ENCODE peak calls at places on chromosome 9, in ten cellular contexts. B is ovary, E is HCT116, T is spleen, P is stomach, D is gastrocnemius medialis, O is A549, R is vagina, J is transverse colon, H is body of pancreas. S is an unnamed sample.

GRCh38 chr9:13110766-13111400 is 168.6 kb downstream of the MPDZ start:
- DNase-seq in B (peak; percentile 44), T (no peak), H (peak; percentile 62), O (no peak), R (no peak), D (peak; percentile 10), P (peak; percentile 44), J (no peak), E (no peak), S (peak; percentile 36)

GRCh38 chr9:82679488-82679887 is 383.5 kb downstream of the RASEF start:
- DNase-seq in D (no peak), P (no peak), T (no peak), H (no peak), B (no peak), R (no peak), J (no peak), O (no peak), E (no peak), S (no peak)

GRCh38 chr9:104879555-104880318 is 48.2 kb downstream of the ABCA1 start:
- DNase-seq in E (no peak), D (no peak), P (no peak), B (no peak), R (no peak), T (no peak), J (no peak), O (no peak), H (no peak), S (no peak)

GRCh38 chr9:3329361-3329760 is 196.4 kb downstream of the RFX3 start:
- DNase-seq in H (no peak), B (no peak), T (no peak), R (no peak), P (no peak), J (no peak), O (no peak), D (no peak), E (no peak), S (no peak)

GRCh38 chr9:18189876-18190670 is 283.9 kb upstream of the ADAMTSL1 start:
- DNase-seq in H (no peak), J (no peak), T (no peak), E (no peak), D (no peak), R (no peak), P (no peak), B (no peak), O (no peak), S (no peak)

GRCh38 chr9:132627120-132627519 is 42.7 kb downstream of the DDX31 start:
- DNase-seq in B (no peak), P (peak; percentile 43), D (no peak), J (peak; percentile 40), E (no peak), R (no peak), H (no peak), O (peak; percentile 11), T (no peak), S (no peak)

GRCh38 chr9:70406446-70406862 is 8.0 kb downstream of the KLF9 start:
- DNase-seq in J (peak; percentile 33), D (no peak), T (no peak), E (no peak), P (no peak), H (no peak), B (no peak), O (no peak), R (no peak), S (no peak)

GRCh38 chr9:93346240-93347112 is 105.0 kb upstream of the FAM120A start:
- DNase-seq in E (no peak), B (no peak), T (no peak), R (no peak), D (no peak), H (no peak), P (no peak), O (no peak), J (no peak), S (no peak)

GRCh38 chr9:35903049-35903448 is 3.0 kb upstream of the HRCT1 start:
- DNase-seq in E (peak; percentile 48), B (no peak), J (no peak), D (no peak), P (no peak), H (peak; percentile 40), O (peak; percentile 79), T (no peak), R (no peak), S (peak; percentile 37)

GRCh38 chr9:97831843-97832636 is 21.0 kb upstream of the FOXE1 start:
- DNase-seq in R (no peak), O (no peak), T (no peak), D (no peak), P (no peak), E (no peak), B (no peak), H (no peak), J (no peak), S (no peak)

GRCh38 chr9:18182636-18183035 is 291.3 kb upstream of the ADAMTSL1 start:
- DNase-seq in E (no peak), P (no peak), B (no peak), T (no peak), H (no peak), R (no peak), J (peak; percentile 53), D (no peak), O (no peak), S (no peak)

GRCh38 chr9:35560625-35561337 is 44.3 kb upstream of the TESK1 start:
- DNase-seq in H (no peak), T (no peak), D (peak; percentile 72), E (no peak), P (no peak), R (no peak), J (no peak), O (no peak), B (no peak), S (no peak)

DNA sequence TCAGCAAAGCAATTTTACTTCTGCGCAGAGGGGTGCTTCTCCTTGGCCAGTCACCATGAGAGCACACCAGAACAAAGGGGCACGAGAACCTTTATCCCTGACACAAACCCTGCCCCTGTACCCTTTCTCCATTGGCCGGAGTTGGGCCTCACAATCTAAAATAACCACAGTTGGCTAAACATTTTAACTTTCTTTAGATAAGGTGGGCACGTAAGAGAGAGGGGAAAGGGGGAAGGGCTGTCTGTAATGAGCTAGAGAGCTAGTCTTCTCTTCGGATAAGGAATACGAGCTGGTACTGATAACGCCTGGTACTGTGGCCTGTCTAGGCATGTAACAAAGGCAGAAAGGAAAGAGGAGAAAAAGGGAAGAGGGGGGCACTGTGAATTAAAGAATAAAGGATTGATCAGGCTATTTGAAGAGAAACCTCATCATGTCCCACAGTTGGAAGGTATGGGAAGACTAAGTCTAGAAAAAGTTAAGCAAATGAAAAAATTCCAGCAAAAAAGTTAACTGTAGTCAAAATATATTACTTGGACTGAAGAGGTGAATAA is 1.8 kb upstream of the IARS1 start:
- DNase-seq in R (no peak), P (peak; percentile 27), H (no peak), J (no peak), T (no peak), E (no peak), B (no peak), D (no peak), O (no peak), S (no peak)
- TF ChIP-seq POLR2A in R (no peak), P (no peak), H (no peak), J (no peak), T (no peak), E (no peak), B (no peak), D (no peak), O (no peak), S (no peak)

GRCh38 chr9:2178034-2178734 is 163.0 kb downstream of the SMARCA2 start:
- DNase-seq in D (no peak), O (no peak), E (no peak), H (no peak), R (no peak), B (no peak), T (no peak), P (no peak), J (no peak), S (no peak)

GRCh38 chr9:2180704-2181103 is 165.6 kb downstream of the SMARCA2 start:
- DNase-seq in R (no peak), O (no peak), E (no peak), B (no peak), T (no peak), J (no peak), H (no peak), P (no peak), D (no peak), S (no peak)

GRCh38 chr9:2180171-2180570 is 165.0 kb downstream of the SMARCA2 start:
- DNase-seq in O (no peak), J (no peak), H (no peak), P (no peak), E (no peak), R (no peak), T (no peak), D (no peak), B (no peak), S (no peak)

GRCh38 chr9:2181794-2182193 is 166.6 kb downstream of the SMARCA2 start:
- DNase-seq in B (no peak), R (no peak), P (peak; percentile 32), E (peak; percentile 12), O (peak; percentile 34), D (peak; percentile 26), J (peak; percentile 17), H (peak; percentile 50), T (no peak), S (peak; percentile 26)

GRCh38 chr9:2179557-2179956 is 164.4 kb downstream of the SMARCA2 start:
- DNase-seq in E (no peak), R (no peak), O (no peak), D (no peak), P (no peak), J (no peak), B (no peak), T (no peak), H (no peak), S (no peak)
- H3K4me3 ChIP-seq in E (no peak overlapping the region), R (no peak overlapping the region), O (no peak overlapping the region), D (no peak overlapping the region), P (no peak overlapping the region), J (no peak overlapping the region), B (no peak overlapping the region), T (no peak overlapping the region), H (no peak overlapping the region), S (no peak overlapping the region)

DNA sequence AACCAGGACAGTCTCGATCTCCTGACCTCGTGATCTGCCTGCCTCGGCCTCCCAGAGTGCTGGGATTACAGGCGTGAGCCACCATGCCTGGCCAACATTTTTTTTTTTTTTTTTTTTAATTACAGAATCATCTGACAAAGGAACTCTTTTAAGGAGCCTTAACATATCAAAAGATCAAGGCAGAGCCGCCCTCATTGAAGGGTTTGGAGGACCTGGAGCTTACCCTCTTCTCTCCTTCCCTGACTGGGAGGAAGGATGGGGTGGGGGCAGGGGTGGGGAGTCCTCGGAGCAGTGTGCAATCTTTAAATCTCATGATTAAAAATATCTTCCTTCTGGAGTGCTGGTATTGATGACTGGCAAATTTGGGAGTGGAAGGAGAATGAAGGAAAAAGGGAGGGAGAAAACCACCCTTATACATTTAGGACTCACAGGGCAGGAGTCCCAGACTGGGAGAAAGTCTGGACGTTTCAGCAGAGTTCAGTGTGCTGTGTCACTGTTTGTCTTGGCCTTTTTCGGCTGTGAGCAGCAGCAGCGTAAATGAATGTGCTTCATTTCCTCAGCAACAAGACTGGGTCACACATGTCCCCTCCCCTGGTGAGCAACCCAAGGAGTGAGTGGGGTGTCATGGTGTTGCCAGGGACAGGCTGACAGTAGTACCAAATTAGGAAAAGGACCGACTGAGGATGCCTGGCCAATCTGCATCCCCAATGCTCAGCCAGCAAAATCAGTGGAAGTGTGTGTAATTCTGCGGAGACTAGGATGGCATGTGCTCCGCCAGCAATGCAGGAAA is 115.3 kb upstream of the BNC2 start:
- DNase-seq in R (no peak), D (no peak), O (peak; percentile 19), E (no peak), B (no peak), H (no peak), J (peak; percentile 14), T (no peak), P (no peak), S (no peak)
- H3K4me1 ChIP-seq in R (peaks cover 12% of the 10 kb centered on the region), D (no peaks in the 10 kb centered on the region), O (peaks cover 4% of the 10 kb centered on the region), E (no peaks in the 10 kb centered on the region), B (no peaks in the 10 kb centered on the region), H (no peaks in the 10 kb centered on the region), J (no peaks in the 10 kb centered on the region), T (no peaks in the 10 kb centered on the region), P (no peaks in the 10 kb centered on the region), S (no peaks in the 10 kb centered on the region)

GRCh38 chr9:21802418-21803000 is at the start of gene MTAP:
- DNase-seq in D (peak; percentile 83), P (peak; percentile 89), H (peak; percentile 95), O (peak; percentile 94), E (peak; percentile 91), R (no peak), T (peak; percentile 94), B (peak; percentile 92), J (peak; percentile 90), S (peak; percentile 93)
- TF ChIP-seq POLR2A in D (peak; percentile 69), P (no peak), H (peak; percentile 96), O (peak; percentile 97), E (peak; percentile 76), R (no peak), T (no peak), B (peak; percentile 77), J (peak; percentile 80), S (no peak)